ENCODE peak calls at places on chromosomes 5 and 9, in six cellular contexts. Y is hepatocyte, S is neural progenitor cell, V is foreskin fibroblast, N is tibial artery, B is sigmoid colon. D is an unnamed sample.

GRCh38 chr5:172322028-172322965 is 38.7 kb upstream of the UBTD2 start:
- DNase-seq in V (no peak), N (no peak), B (peak), Y (no peak), S (no peak), D (no peak)

GRCh38 chr5:125326114-125326513 is 579.7 kb upstream of the ZNF608 start:
- DNase-seq in N (no peak), V (peak), Y (peak), B (no peak), S (no peak), D (no peak)

GRCh38 chr5:136350339-136350738 is 15.0 kb downstream of the TRPC7 start:
- DNase-seq in V (no peak), N (no peak), S (no peak), B (no peak), Y (no peak), D (no peak)

GRCh38 chr5:55911784-55912653 is 60.9 kb downstream of the IL31RA start:
- DNase-seq in B (no peak), N (no peak), S (no peak), Y (no peak), V (no peak), D (no peak)

GRCh38 chr9:114401344-114401743 is 13.6 kb upstream of the AKNA start:
- DNase-seq in N (no peak), V (no peak), B (no peak), S (no peak), Y (peak), D (no peak)

GRCh38 chr5:88602584-88602983 is 280.4 kb downstream of the MEF2C start:
- DNase-seq in Y (no peak), B (no peak), S (peak), N (no peak), V (no peak), D (peak)

GRCh38 chr9:87635656-87636501 is 90.0 kb upstream of the CTSL start:
- DNase-seq in N (no peak), B (no peak), Y (no peak), V (no peak), S (no peak), D (no peak)

GRCh38 chr5:86909461-86909881 is 291.7 kb downstream of the COX7C start:
- DNase-seq in S (no peak), B (no peak), N (no peak), Y (peak), V (peak), D (no peak)

GRCh38 chr9:104903609-104904008 is 24.3 kb downstream of the ABCA1 start:
- DNase-seq in B (no peak), V (no peak), S (no peak), Y (peak), N (no peak), D (no peak)

GRCh38 chr5:77066823-77067442 is 20.2 kb downstream of the ZBED3 start:
- DNase-seq in Y (no peak), V (peak), N (no peak), S (no peak), B (no peak), D (no peak)

GRCh38 chr5:136439367-136439766 is 74.0 kb upstream of the TRPC7 start:
- DNase-seq in Y (no peak), S (no peak), B (no peak), N (no peak), V (no peak), D (no peak)

GRCh38 chr9:136588663-136589464 is 43.0 kb upstream of the NOTCH1 start:
- DNase-seq in N (no peak), S (no peak), V (no peak), Y (no peak), B (no peak), D (no peak)

GRCh38 chr9:96859461-96860198 is 5.3 kb upstream of the ZNF782 start:
- DNase-seq in V (peak), S (peak), Y (peak), N (no peak), B (no peak), D (no peak)

GRCh38 chr9:5920860-5921328 is 30.2 kb downstream of the MLANA start:
- DNase-seq in S (no peak), V (peak), Y (no peak), B (no peak), N (no peak), D (no peak)

GRCh38 chr9:17063535-17064135 is 71.2 kb upstream of the CNTLN start:
- DNase-seq in N (no peak), Y (peak), V (peak), B (no peak), S (peak), D (peak)

GRCh38 chr5:126811515-126812198 is 34.7 kb downstream of the LMNB1 start:
- DNase-seq in S (no peak), B (no peak), V (peak), Y (no peak), N (no peak), D (no peak)

GRCh38 chr5:115087951-115088350 is 81.8 kb downstream of the TRIM36 start:
- DNase-seq in Y (no peak), B (no peak), S (no peak), N (no peak), V (no peak), D (no peak)

GRCh38 chr5:157593036-157593435 is 17.5 kb upstream of the ADAM19 start:
- DNase-seq in V (no peak), Y (no peak), S (no peak), N (no peak), B (no peak), D (no peak)

GRCh38 chr9:17349816-17350215 is 215.0 kb downstream of the CNTLN start:
- DNase-seq in Y (no peak), N (no peak), S (no peak), V (peak), B (no peak), D (no peak)

GRCh38 chr5:59361454-59361853 is 532.1 kb downstream of the PDE4D start:
- DNase-seq in Y (no peak), N (no peak), B (no peak), V (no peak), S (no peak), D (no peak)

GRCh38 chr5:14239404-14239803 is 96.3 kb downstream of the TRIO start:
- DNase-seq in V (no peak), Y (no peak), B (no peak), S (no peak), N (no peak), D (no peak)

GRCh38 chr5:53127107-53127506 is 17.6 kb upstream of the MOCS2 start:
- DNase-seq in S (no peak), Y (no peak), N (no peak), B (no peak), V (no peak), D (no peak)

GRCh38 chr9:91395553-91396470 is 27.8 kb downstream of the NFIL3 start:
- DNase-seq in N (no peak), V (peak), S (no peak), Y (no peak), B (no peak), D (no peak)

GRCh38 chr5:154858972-154859950 is 834 bp downstream of the CNOT8 start:
- DNase-seq in S (no peak), N (no peak), B (no peak), V (no peak), Y (peak), D (no peak)

GRCh38 chr9:4590430-4591122 is 71.5 kb upstream of the PLPP6 start:
- DNase-seq in Y (no peak), B (no peak), N (no peak), S (no peak), V (no peak), D (peak)

GRCh38 chr5:171801-172331 is 19.4 kb upstream of the LRRC14B start:
- DNase-seq in S (no peak), V (no peak), Y (no peak), N (peak), B (peak), D (no peak)

GRCh38 chr5:3534997-3535396 is 60.6 kb upstream of the IRX1 start:
- DNase-seq in Y (no peak), N (no peak), V (no peak), S (no peak), B (no peak), D (no peak)

GRCh38 chr9:1469996-1470395 is 419.8 kb downstream of the DMRT2 start:
- DNase-seq in B (no peak), N (no peak), V (no peak), S (no peak), Y (no peak), D (no peak)

GRCh38 chr5:127615916-127616315 is 33.0 kb upstream of the CTXN3 start:
- DNase-seq in Y (peak), B (no peak), S (peak), V (peak), N (no peak), D (no peak)

GRCh38 chr9:126719677-126720435 is 85.0 kb upstream of the ZBTB43 start:
- DNase-seq in V (no peak), B (peak), N (peak), Y (peak), S (peak), D (peak)

GRCh38 chr5:123119334-123119986 is 30.4 kb downstream of the PRDM6 start:
- DNase-seq in N (no peak), B (no peak), S (peak), Y (peak), V (no peak), D (peak)

GRCh38 chr9:27536168-27536567 is 6.6 kb upstream of the MOB3B start:
- DNase-seq in V (no peak), B (no peak), S (no peak), N (no peak), Y (no peak), D (peak)
- TF ChIP-seq CTCF in V (no peak), B (no peak), S (no peak), N (no peak), Y (no peak), D (no peak)

GRCh38 chr5:11048760-11049159 is 287.7 kb upstream of the DAP start:
- DNase-seq in N (no peak), S (no peak), B (no peak), Y (no peak), V (no peak), D (no peak)
- TF ChIP-seq CTCF in N (no peak), S (peak), B (no peak), Y (no peak), V (peak), D (peak)

GRCh38 chr9:94983552-94983951 is 257.1 kb downstream of the AOPEP start:
- DNase-seq in V (no peak), S (no peak), N (no peak), B (no peak), Y (no peak), D (no peak)
- TF ChIP-seq CTCF in V (no peak), S (no peak), N (no peak), B (no peak), Y (no peak), D (no peak)

GRCh38 chr5:129465945-129466344 is 5.8 kb downstream of the ADAMTS19 start:
- DNase-seq in Y (no peak), B (no peak), N (no peak), V (no peak), S (no peak), D (no peak)

GRCh38 chr5:129459485-129460120 is 495 bp upstream of the ADAMTS19 start:
- DNase-seq in N (no peak), S (peak), Y (peak), B (no peak), V (peak), D (peak)

GRCh38 chr5:129460121-129460950 is at the start of gene ADAMTS19:
- DNase-seq in N (no peak), Y (peak), V (peak), B (no peak), S (peak), D (peak)

GRCh38 chr5:129461816-129462396 is 1.8 kb downstream of the ADAMTS19 start:
- DNase-seq in Y (no peak), B (no peak), N (no peak), V (no peak), S (no peak), D (no peak)

GRCh38 chr5:129460951-129461815 is 1.1 kb downstream of the ADAMTS19 start:
- DNase-seq in S (peak), N (no peak), B (peak), Y (peak), V (no peak), D (peak)
- TF ChIP-seq CTCF in S (peak), N (no peak), B (no peak), Y (peak), V (peak), D (peak)

GRCh38 chr5:16346380-16346779 is 119.2 kb downstream of the ZNF622 start:
- DNase-seq in S (no peak), B (no peak), V (no peak), N (no peak), Y (no peak), D (no peak)
- TF ChIP-seq CTCF in S (no peak), B (no peak), V (no peak), N (no peak), Y (no peak), D (peak)

DNA sequence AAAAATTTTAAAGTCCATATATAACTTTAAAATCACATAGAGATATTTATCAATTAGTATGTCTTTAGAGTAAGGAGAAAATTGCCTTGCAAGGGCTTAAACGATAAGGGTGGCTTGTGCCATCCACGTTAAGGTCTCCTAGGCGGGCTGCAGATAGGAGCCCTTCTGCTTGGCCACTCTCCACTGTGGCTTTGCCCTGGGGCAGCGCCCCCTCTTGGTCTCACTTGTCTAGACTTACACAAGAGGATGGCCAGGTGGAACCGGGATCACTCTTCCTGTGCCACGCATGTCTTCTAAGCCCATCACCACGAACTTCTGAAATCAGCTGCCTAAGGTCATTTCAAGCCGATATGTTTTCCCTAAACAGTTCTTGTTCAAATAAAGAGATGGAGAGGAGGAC is 2.9 kb downstream of the FPGS start:
- DNase-seq in V (no peak), N (no peak), Y (peak), S (peak), B (no peak), D (peak)
- TF ChIP-seq CTCF in V (peak), N (no peak), Y (peak), S (peak), B (no peak), D (peak)

GRCh38 chr5:170429014-170429413 is 39.8 kb upstream of the KCNMB1 start:
- DNase-seq in V (no peak), Y (no peak), B (no peak), S (peak), N (peak), D (peak)
- TF ChIP-seq CTCF in V (peak), Y (no peak), B (no peak), S (peak), N (no peak), D (peak)

D was measured in GM23338.